ENCODE peak calls at places on chromosome 17, in eight cellular contexts. P is GM10248, D is testis, H is spleen, S is cardiac muscle cell, I is choroid plexus epithelial cell, K is fibroblast of the aortic adventitia, B is psoas muscle. E is an unnamed sample.

GRCh38 chr17:2282297-2282873 is 21.2 kb downstream of the SMG6 start:
- DNase-seq in P (peak), D (no peak), H (no peak), S (peak), I (peak), K (peak), B (peak), E (no peak)

GRCh38 chr17:78412403-78412802 is 34.0 kb downstream of the PGS1 start:
- DNase-seq in P (no peak), D (no peak), H (peak), S (peak), I (peak), K (no peak), B (no peak), E (no peak)

GRCh38 chr17:61412860-61413653 is 13.4 kb downstream of the TBX2 start:
- DNase-seq in P (no peak), D (no peak), H (no peak), S (peak), I (no peak), K (no peak), B (peak), E (no peak)

GRCh38 chr17:40447148-40447644 is 3.9 kb downstream of the IGFBP4 start:
- DNase-seq in P (no peak), D (no peak), H (no peak), S (no peak), I (peak), K (peak), B (no peak), E (no peak)

GRCh38 chr17:5380491-5381135 is 38.8 kb downstream of the NUP88 start:
- DNase-seq in P (no peak), D (no peak), H (no peak), S (no peak), I (peak), K (peak), B (no peak), E (no peak)

GRCh38 chr17:60098578-60098977 is 19.9 kb upstream of the HEATR6 start:
- DNase-seq in P (no peak), D (no peak), H (no peak), S (no peak), I (no peak), K (peak), B (no peak), E (no peak)

GRCh38 chr17:20191066-20191465 is 181.9 kb downstream of the SPECC1 start:
- DNase-seq in P (no peak), D (no peak), H (no peak), S (no peak), I (peak), K (peak), B (no peak), E (no peak)

GRCh38 chr17:28898261-28898955 is 875 bp upstream of the FLOT2 start:
- DNase-seq in P (no peak), D (no peak), H (peak), S (no peak), I (no peak), K (no peak), B (no peak), E (no peak)

GRCh38 chr17:73394523-73395450 is 83.0 kb upstream of the CDC42EP4 start:
- DNase-seq in P (no peak), D (no peak), H (peak), S (no peak), I (no peak), K (no peak), B (no peak), E (peak)

GRCh38 chr17:39001703-39002637 is 34.8 kb upstream of the FBXO47 start:
- DNase-seq in P (no peak), D (peak), H (peak), S (no peak), I (peak), K (peak), B (peak), E (no peak)
- TF ChIP-seq CTCF in P (no peak), D (no peak), H (no peak), S (no peak), I (no peak), K (peak), B (no peak), E (no peak)

DNA sequence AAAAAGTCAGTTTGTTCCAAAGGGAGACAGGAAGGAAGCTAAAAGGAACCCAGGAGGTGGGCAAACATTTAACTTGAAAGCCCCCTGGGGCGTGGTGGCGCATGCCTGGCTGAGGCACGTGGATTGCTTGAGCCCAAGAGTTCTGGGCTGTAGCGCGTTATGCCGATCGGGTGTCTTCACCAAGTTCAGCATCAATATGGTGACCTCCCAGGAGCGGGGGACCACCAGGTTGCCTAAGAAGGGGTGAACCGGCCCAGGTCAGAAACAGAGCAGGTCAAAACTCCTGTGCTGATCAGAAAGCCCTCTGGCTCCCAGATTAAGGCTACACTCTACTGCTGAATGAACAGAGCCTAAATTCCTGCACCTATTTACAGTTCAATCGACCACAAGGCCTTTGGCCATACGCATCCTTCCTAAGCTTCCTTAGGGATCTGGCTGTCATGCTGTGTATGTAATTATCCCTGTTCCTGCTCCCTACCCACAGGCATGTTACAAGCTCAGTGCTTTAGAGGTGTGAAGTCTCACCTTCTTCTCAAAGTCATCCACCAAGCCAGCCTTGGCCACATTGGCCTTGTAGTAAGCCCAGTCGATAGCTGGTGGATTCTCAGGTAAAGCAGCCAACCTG is 5.0 kb downstream of the ATP5PD start:
- DNase-seq in P (no peak), D (no peak), H (no peak), S (no peak), I (no peak), K (no peak), B (no peak), E (no peak)
- TF ChIP-seq CTCF in P (no peak), D (no peak), H (no peak), S (no peak), I (no peak), K (no peak), B (no peak), E (no peak)

GRCh38 chr17:43817826-43818225 is 15.1 kb downstream of the MPP3 start:
- DNase-seq in P (no peak), D (no peak), H (no peak), S (no peak), I (no peak), K (no peak), B (no peak), E (no peak)
- TF ChIP-seq CTCF in P (no peak), D (no peak), H (no peak), S (no peak), I (no peak), K (no peak), B (no peak), E (no peak)

GRCh38 chr17:43816336-43817320 is 16.3 kb downstream of the MPP3 start:
- DNase-seq in P (no peak), D (no peak), H (no peak), S (no peak), I (no peak), K (no peak), B (no peak), E (no peak)

GRCh38 chr17:43814714-43815113 is 18.2 kb downstream of the MPP3 start:
- DNase-seq in P (no peak), D (no peak), H (no peak), S (no peak), I (peak), K (peak), B (no peak), E (no peak)

GRCh38 chr17:43813386-43813785 is 19.6 kb downstream of the MPP3 start:
- DNase-seq in P (no peak), D (no peak), H (no peak), S (no peak), I (no peak), K (no peak), B (no peak), E (no peak)

GRCh38 chr17:43812396-43813265 is 20.3 kb downstream of the MPP3 start:
- DNase-seq in P (no peak), D (no peak), H (no peak), S (no peak), I (no peak), K (no peak), B (no peak), E (no peak)

GRCh38 chr17:43814026-43814425 is 18.9 kb downstream of the MPP3 start:
- DNase-seq in P (no peak), D (no peak), H (no peak), S (no peak), I (no peak), K (no peak), B (no peak), E (no peak)
- TF ChIP-seq CTCF in P (no peak), D (no peak), H (no peak), S (no peak), I (no peak), K (no peak), B (no peak), E (no peak)

GRCh38 chr17:16997514-16998429 is 25.9 kb upstream of the TNFRSF13B start:
- DNase-seq in P (no peak), D (no peak), H (peak), S (peak), I (no peak), K (peak), B (no peak), E (no peak)
- TF ChIP-seq CTCF in P (no peak), D (no peak), H (no peak), S (no peak), I (no peak), K (peak), B (no peak), E (no peak)

E was measured in nephron progenitor cell.